ENCODE peak calls at places on chromosome 5, in five cellular contexts. I is RWPE1, H is coronary artery, U is endothelial cell, C is WERI-Rb-1. K is an unnamed sample.

GRCh38 chr5:140982083-140982716 is 15.9 kb downstream of the PCDHAC2 start:
- DNase-seq in I (no peak), C (no peak), H (no peak), U (no peak), K (no peak)

GRCh38 chr5:135107101-135107500 is 73.1 kb upstream of the PITX1 start:
- DNase-seq in I (no peak), H (no peak), C (no peak), U (no peak), K (no peak)

GRCh38 chr5:122093415-122093814 is 15.4 kb upstream of the LOX start:
- DNase-seq in C (no peak), U (no peak), H (no peak), I (no peak), K (no peak)

GRCh38 chr5:57324159-57324558 is 150.3 kb downstream of the GPBP1 start:
- DNase-seq in H (no peak), U (no peak), C (no peak), I (no peak), K (no peak)

GRCh38 chr5:172867761-172868435 is 33.8 kb downstream of the ERGIC1 start:
- DNase-seq in U (no peak), C (no peak), H (no peak), I (no peak), K (no peak)

GRCh38 chr5:124289122-124289521 is 457.3 kb downstream of the ZNF608 start:
- DNase-seq in I (no peak), C (no peak), U (no peak), H (no peak), K (no peak)

GRCh38 chr5:73354406-73354805 is 94.2 kb downstream of the FOXD1 start:
- DNase-seq in H (no peak), U (no peak), C (no peak), I (no peak), K (no peak)

GRCh38 chr5:143931389-143931984 is 119.5 kb downstream of the HMHB1 start:
- DNase-seq in I (no peak), C (no peak), U (no peak), H (no peak), K (no peak)

GRCh38 chr5:169960659-169961058 is 19.6 kb downstream of the INSYN2B start:
- DNase-seq in I (no peak), H (no peak), C (no peak), U (no peak), K (no peak)

GRCh38 chr5:5616247-5616895 is 193.9 kb downstream of the ICE1 start:
- DNase-seq in H (no peak), C (peak; percentile 88), I (no peak), U (no peak), K (no peak)

GRCh38 chr5:157384971-157385709 is 74.9 kb upstream of the NIPAL4 start:
- DNase-seq in I (peak; percentile 34), U (peak; percentile 37), C (no peak), H (no peak), K (peak; percentile 91)

GRCh38 chr5:148790545-148791333 is 35.7 kb upstream of the ADRB2 start:
- DNase-seq in I (peak; percentile 76), C (no peak), U (no peak), H (no peak), K (no peak)

GRCh38 chr5:154830219-154830595 is 20.2 kb downstream of the FAXDC2 start:
- DNase-seq in H (no peak), I (no peak), U (no peak), C (no peak), K (no peak)

GRCh38 chr5:160496784-160497183 is 75.1 kb downstream of the PTTG1 start:
- DNase-seq in C (no peak), U (no peak), H (no peak), I (no peak), K (no peak)

GRCh38 chr5:120093178-120093577 is 370.9 kb upstream of the PRR16 start:
- DNase-seq in U (no peak), C (no peak), I (no peak), H (no peak), K (no peak)

GRCh38 chr5:8399471-8399870 is 530.5 kb downstream of the MTRR start:
- DNase-seq in U (no peak), I (no peak), C (no peak), H (no peak), K (no peak)

GRCh38 chr5:176823869-176824412 is 13.6 kb downstream of the UNC5A start:
- DNase-seq in H (no peak), U (no peak), I (peak; percentile 55), C (no peak), K (no peak)

GRCh38 chr5:88676637-88677481 is 206.1 kb downstream of the MEF2C start:
- DNase-seq in I (no peak), H (no peak), C (no peak), U (no peak), K (no peak)

GRCh38 chr5:154370730-154371334 is 75.0 kb upstream of the SAP30L start:
- DNase-seq in U (no peak), I (no peak), H (no peak), C (no peak), K (peak; percentile 66)

GRCh38 chr5:9498541-9499497 is 47.1 kb downstream of the SEMA5A start:
- DNase-seq in I (peak; percentile 33), U (peak; percentile 41), H (no peak), C (peak; percentile 71), K (no peak)

GRCh38 chr5:177094224-177095087 is 7.7 kb downstream of the FGFR4 start:
- DNase-seq in H (peak; percentile 76), U (no peak), I (no peak), C (no peak), K (no peak)

GRCh38 chr5:6812800-6813731 is 99.8 kb downstream of the TENT4A start:
- DNase-seq in H (no peak), I (no peak), C (no peak), U (no peak), K (no peak)

GRCh38 chr5:159218595-159219023 is 9.3 kb upstream of the RNF145 start:
- DNase-seq in C (no peak), U (no peak), H (no peak), I (no peak), K (no peak)

GRCh38 chr5:128644863-128645262 is 106.8 kb upstream of the FBN2 start:
- DNase-seq in H (no peak), C (no peak), U (no peak), I (no peak), K (no peak)

DNA sequence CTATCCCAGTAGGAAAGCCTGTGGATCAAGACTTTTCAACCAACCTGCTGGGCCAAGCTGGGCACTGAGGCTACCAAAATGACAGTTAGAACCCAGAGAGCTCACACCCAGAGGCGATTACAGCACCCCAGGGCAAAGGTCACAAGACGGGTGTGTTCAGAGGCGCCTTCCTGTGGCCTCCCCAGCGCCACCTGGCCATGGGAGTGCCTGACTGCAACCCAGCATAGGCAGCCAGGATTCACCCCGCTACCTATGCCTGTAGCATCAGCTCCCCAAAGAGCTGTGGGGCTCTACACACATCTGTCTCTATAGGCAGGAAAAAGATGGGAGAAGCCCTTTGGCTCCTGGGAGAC is 33.5 kb downstream of the PDGFRB start:
- DNase-seq in U (no peak), I (peak; percentile 59), C (no peak), H (peak; percentile 70), K (no peak)
- TF ChIP-seq CTCF in U (no peak), I (no peak), C (peak; percentile 71), H (no peak), K (no peak)

GRCh38 chr5:68994645-68995044 is 99.2 kb upstream of the SLC30A5 start:
- DNase-seq in I (no peak), U (no peak), C (no peak), H (no peak), K (no peak)
- TF ChIP-seq CTCF in I (no peak), U (no peak), C (no peak), H (no peak), K (no peak)

DNA sequence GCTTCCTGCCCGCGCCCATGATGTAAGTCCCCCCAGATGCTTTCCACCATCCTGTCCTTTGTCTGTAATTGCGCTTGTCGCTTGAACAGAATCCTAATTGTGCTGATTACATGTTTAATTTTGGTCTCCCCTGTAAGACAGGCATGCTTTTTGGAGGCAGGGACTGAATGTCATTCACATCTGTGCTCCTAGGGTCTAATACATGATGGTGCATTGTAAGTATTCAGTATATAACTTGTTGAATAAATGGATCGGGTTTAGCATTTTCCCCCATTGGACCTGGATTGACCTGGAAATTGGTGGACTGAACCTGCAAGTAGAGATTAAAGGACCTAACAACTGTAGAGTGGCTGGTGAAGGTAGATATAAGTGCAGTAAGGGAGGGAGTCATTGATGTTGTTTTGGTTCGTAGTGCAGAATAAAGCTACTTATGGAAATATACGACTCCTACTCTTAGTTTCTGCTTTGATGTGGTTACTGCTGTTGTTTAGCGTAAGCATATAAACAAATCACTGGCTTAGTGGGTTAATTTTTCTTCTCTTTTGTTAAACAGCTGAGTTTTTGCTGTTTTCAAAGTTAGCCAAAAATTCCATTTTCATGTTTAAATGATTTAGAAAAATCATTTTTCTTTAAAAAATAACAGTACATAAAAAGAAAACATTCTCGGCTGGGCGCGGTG is 57.3 kb downstream of the TRIO start:
- DNase-seq in U (no peak), C (no peak), H (no peak), I (no peak), K (no peak)
- TF ChIP-seq CTCF in U (no peak), C (no peak), H (no peak), I (no peak), K (no peak)

DNA sequence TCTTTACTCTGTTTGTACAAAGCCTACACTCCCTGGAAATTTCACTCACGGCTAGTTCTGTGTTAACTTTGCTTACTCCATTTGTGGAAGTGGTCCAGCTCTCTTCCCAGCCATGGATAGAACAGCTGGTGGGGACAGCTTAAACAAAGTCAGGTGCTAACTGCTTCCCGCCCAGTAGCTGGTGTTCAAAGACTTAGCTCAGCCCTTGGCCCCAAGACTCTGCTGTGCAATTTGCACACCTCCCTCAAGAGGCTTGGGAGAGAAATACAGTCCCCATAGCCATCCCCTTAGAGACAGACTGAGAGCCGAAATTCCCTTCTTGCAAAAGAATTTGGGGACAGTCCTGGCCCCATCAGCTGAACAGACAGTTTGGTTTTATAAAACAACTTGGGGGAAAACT is 73.8 kb upstream of the RAI14 start:
- DNase-seq in H (no peak), C (peak; percentile 66), U (no peak), I (no peak), K (no peak)
- TF ChIP-seq CTCF in H (no peak), C (peak; percentile 41), U (no peak), I (no peak), K (no peak)

GRCh38 chr5:78320461-78320860 is 26.0 kb upstream of the AP3B1 start:
- DNase-seq in C (no peak), H (no peak), I (peak; percentile 49), U (no peak), K (no peak)
- TF ChIP-seq CTCF in C (peak; percentile 41), H (no peak), I (peak; percentile 82), U (no peak), K (peak; percentile 10)

GRCh38 chr5:131170540-131171275 is at the start of gene LYRM7:
- DNase-seq in C (peak; percentile 98), U (peak; percentile 90), I (peak; percentile 97), H (peak; percentile 98), K (peak; percentile 95)
- TF ChIP-seq CTCF in C (no peak), U (no peak), I (no peak), H (no peak), K (no peak)

K was measured in ascending aorta.